ENCODE peak calls at places on chromosomes 3 and 15, in five cellular contexts. One of them, this sample, is unnamed.

GRCh38 chr3:177596248-177596821 is 399.1 kb upstream of the TBL1XR1 start:
- DNase-seq in HuH-7: no peak
- DNase-seq in activated CD8-positive, alpha-beta memory T cell treated with anti-CD3 and anti-CD28 coated beads for 24 hours: no peak
- DNase-seq in GM12865: no peak
- DNase-seq in NAMALWA: no peak
- DNase-seq in this sample: no peak

GRCh38 chr15:68681836-68682235 is 103.0 kb downstream of the CORO2B start:
- DNase-seq in HuH-7: no peak
- DNase-seq in NAMALWA: no peak
- DNase-seq in GM12865: no peak
- DNase-seq in activated CD8-positive, alpha-beta memory T cell treated with anti-CD3 and anti-CD28 coated beads for 24 hours: no peak
- DNase-seq in this sample: peak; percentile 44

GRCh38 chr15:71011503-71012155 is 103.6 kb upstream of the THSD4 start:
- DNase-seq in HuH-7: peak; percentile 14
- DNase-seq in NAMALWA: peak; percentile 34
- DNase-seq in activated CD8-positive, alpha-beta memory T cell treated with anti-CD3 and anti-CD28 coated beads for 24 hours: no peak
- DNase-seq in GM12865: peak; percentile 47
- DNase-seq in this sample: no peak

GRCh38 chr3:132421832-132422231 is 4.5 kb downstream of the DNAJC13 start:
- DNase-seq in NAMALWA: no peak
- DNase-seq in GM12865: no peak
- DNase-seq in HuH-7: no peak
- DNase-seq in activated CD8-positive, alpha-beta memory T cell treated with anti-CD3 and anti-CD28 coated beads for 24 hours: no peak
- DNase-seq in this sample: no peak

GRCh38 chr3:32442766-32443165 is 51.1 kb downstream of the CMTM7 start:
- DNase-seq in activated CD8-positive, alpha-beta memory T cell treated with anti-CD3 and anti-CD28 coated beads for 24 hours: no peak
- DNase-seq in GM12865: no peak
- DNase-seq in HuH-7: no peak
- DNase-seq in NAMALWA: no peak
- DNase-seq in this sample: no peak

GRCh38 chr3:23198801-23199200 is 4.3 kb upstream of the UBE2E2 start:
- DNase-seq in HuH-7: no peak
- DNase-seq in NAMALWA: no peak
- DNase-seq in activated CD8-positive, alpha-beta memory T cell treated with anti-CD3 and anti-CD28 coated beads for 24 hours: no peak
- DNase-seq in GM12865: no peak
- DNase-seq in this sample: no peak

GRCh38 chr3:157532529-157533297 is 29.5 kb upstream of the VEPH1 start:
- DNase-seq in HuH-7: peak; percentile 31
- DNase-seq in activated CD8-positive, alpha-beta memory T cell treated with anti-CD3 and anti-CD28 coated beads for 24 hours: no peak
- DNase-seq in GM12865: peak; percentile 66
- DNase-seq in NAMALWA: peak; percentile 90
- DNase-seq in this sample: no peak

GRCh38 chr3:52314495-52314894 is 1.6 kb upstream of the DNAH1 start:
- DNase-seq in NAMALWA: no peak
- DNase-seq in HuH-7: no peak
- DNase-seq in activated CD8-positive, alpha-beta memory T cell treated with anti-CD3 and anti-CD28 coated beads for 24 hours: no peak
- DNase-seq in GM12865: no peak
- DNase-seq in this sample: no peak

GRCh38 chr3:34024447-34025240 is 226.2 kb downstream of the PDCD6IP start:
- DNase-seq in GM12865: no peak
- DNase-seq in NAMALWA: no peak
- DNase-seq in HuH-7: no peak
- DNase-seq in activated CD8-positive, alpha-beta memory T cell treated with anti-CD3 and anti-CD28 coated beads for 24 hours: no peak
- DNase-seq in this sample: no peak

GRCh38 chr15:55893852-55894251 is 99.6 kb downstream of the NEDD4 start:
- DNase-seq in HuH-7: no peak
- DNase-seq in activated CD8-positive, alpha-beta memory T cell treated with anti-CD3 and anti-CD28 coated beads for 24 hours: no peak
- DNase-seq in NAMALWA: no peak
- DNase-seq in GM12865: no peak
- DNase-seq in this sample: no peak

GRCh38 chr15:74723754-74724334 is 1.5 kb downstream of the CYP1A1 start:
- DNase-seq in GM12865: peak; percentile 34
- DNase-seq in activated CD8-positive, alpha-beta memory T cell treated with anti-CD3 and anti-CD28 coated beads for 24 hours: peak; percentile 35
- DNase-seq in HuH-7: peak; percentile 77
- DNase-seq in NAMALWA: peak; percentile 66
- DNase-seq in this sample: no peak

GRCh38 chr3:137121704-137122314 is 164.0 kb downstream of the IL20RB start:
- DNase-seq in activated CD8-positive, alpha-beta memory T cell treated with anti-CD3 and anti-CD28 coated beads for 24 hours: no peak
- DNase-seq in HuH-7: peak; percentile 21
- DNase-seq in GM12865: peak; percentile 83
- DNase-seq in NAMALWA: peak; percentile 59
- DNase-seq in this sample: no peak

GRCh38 chr15:67843571-67844387 is 3.9 kb upstream of the RNU6-1 start:
- DNase-seq in activated CD8-positive, alpha-beta memory T cell treated with anti-CD3 and anti-CD28 coated beads for 24 hours: no peak
- DNase-seq in HuH-7: no peak
- DNase-seq in NAMALWA: no peak
- DNase-seq in GM12865: no peak
- DNase-seq in this sample: peak; percentile 90

GRCh38 chr3:20861454-20861853 is 675.4 kb upstream of the SGO1 start:
- DNase-seq in HuH-7: no peak
- DNase-seq in NAMALWA: no peak
- DNase-seq in GM12865: no peak
- DNase-seq in activated CD8-positive, alpha-beta memory T cell treated with anti-CD3 and anti-CD28 coated beads for 24 hours: no peak
- DNase-seq in this sample: no peak

GRCh38 chr3:27758083-27758482 is 36.0 kb upstream of the EOMES start:
- DNase-seq in NAMALWA: no peak
- DNase-seq in GM12865: no peak
- DNase-seq in HuH-7: no peak
- DNase-seq in activated CD8-positive, alpha-beta memory T cell treated with anti-CD3 and anti-CD28 coated beads for 24 hours: no peak
- DNase-seq in this sample: no peak

GRCh38 chr15:81642451-81642990 is 268.5 kb upstream of the TMC3 start:
- DNase-seq in GM12865: no peak
- DNase-seq in NAMALWA: no peak
- DNase-seq in activated CD8-positive, alpha-beta memory T cell treated with anti-CD3 and anti-CD28 coated beads for 24 hours: no peak
- DNase-seq in HuH-7: no peak
- DNase-seq in this sample: no peak

GRCh38 chr3:52121813-52122212 is 32.4 kb downstream of the POC1A start:
- DNase-seq in activated CD8-positive, alpha-beta memory T cell treated with anti-CD3 and anti-CD28 coated beads for 24 hours: no peak
- DNase-seq in NAMALWA: no peak
- DNase-seq in HuH-7: no peak
- DNase-seq in GM12865: peak; percentile 22
- DNase-seq in this sample: no peak

GRCh38 chr15:67082007-67082536 is 16.7 kb downstream of the SMAD3 start:
- DNase-seq in GM12865: peak; percentile 92
- DNase-seq in NAMALWA: peak; percentile 78
- DNase-seq in HuH-7: peak; percentile 67
- DNase-seq in activated CD8-positive, alpha-beta memory T cell treated with anti-CD3 and anti-CD28 coated beads for 24 hours: peak; percentile 74
- DNase-seq in this sample: no peak

GRCh38 chr15:63826513-63826912 is 7.2 kb downstream of the HERC1 start:
- DNase-seq in activated CD8-positive, alpha-beta memory T cell treated with anti-CD3 and anti-CD28 coated beads for 24 hours: no peak
- DNase-seq in HuH-7: no peak
- DNase-seq in GM12865: peak; percentile 66
- DNase-seq in NAMALWA: peak; percentile 47
- DNase-seq in this sample: no peak

GRCh38 chr15:25905140-25905539 is 42.0 kb upstream of the ATP10A start:
- DNase-seq in HuH-7: no peak
- DNase-seq in NAMALWA: no peak
- DNase-seq in activated CD8-positive, alpha-beta memory T cell treated with anti-CD3 and anti-CD28 coated beads for 24 hours: no peak
- DNase-seq in GM12865: no peak
- DNase-seq in this sample: no peak

GRCh38 chr3:177830411-177830849 is 633.1 kb upstream of the TBL1XR1 start:
- DNase-seq in HuH-7: no peak
- DNase-seq in NAMALWA: no peak
- DNase-seq in GM12865: no peak
- DNase-seq in activated CD8-positive, alpha-beta memory T cell treated with anti-CD3 and anti-CD28 coated beads for 24 hours: no peak
- DNase-seq in this sample: no peak

GRCh38 chr3:76352069-76352847 is 566.9 kb upstream of the ZNF717 start:
- DNase-seq in NAMALWA: no peak
- DNase-seq in HuH-7: no peak
- DNase-seq in GM12865: no peak
- DNase-seq in activated CD8-positive, alpha-beta memory T cell treated with anti-CD3 and anti-CD28 coated beads for 24 hours: no peak
- DNase-seq in this sample: no peak

GRCh38 chr15:29126208-29126536 is 143.4 kb downstream of the NSMCE3 start:
- DNase-seq in HuH-7: no peak
- DNase-seq in GM12865: no peak
- DNase-seq in NAMALWA: no peak
- DNase-seq in activated CD8-positive, alpha-beta memory T cell treated with anti-CD3 and anti-CD28 coated beads for 24 hours: no peak
- DNase-seq in this sample: no peak

GRCh38 chr3:81300324-81300927 is 461.0 kb downstream of the GBE1 start:
- DNase-seq in HuH-7: peak; percentile 13
- DNase-seq in GM12865: no peak
- DNase-seq in activated CD8-positive, alpha-beta memory T cell treated with anti-CD3 and anti-CD28 coated beads for 24 hours: no peak
- DNase-seq in NAMALWA: no peak
- DNase-seq in this sample: no peak

GRCh38 chr3:111303760-111304159 is 232.1 kb downstream of the NECTIN3 start:
- DNase-seq in HuH-7: no peak
- DNase-seq in GM12865: no peak
- DNase-seq in NAMALWA: no peak
- DNase-seq in activated CD8-positive, alpha-beta memory T cell treated with anti-CD3 and anti-CD28 coated beads for 24 hours: no peak
- DNase-seq in this sample: no peak

GRCh38 chr3:194687638-194688206 is 2.0 kb downstream of the FAM43A start:
- DNase-seq in HuH-7: no peak
- DNase-seq in GM12865: peak; percentile 92
- DNase-seq in activated CD8-positive, alpha-beta memory T cell treated with anti-CD3 and anti-CD28 coated beads for 24 hours: peak; percentile 87
- DNase-seq in NAMALWA: peak; percentile 95
- DNase-seq in this sample: peak; percentile 90

GRCh38 chr3:123584284-123584987 is 417 bp downstream of the HACD2 start:
- DNase-seq in HuH-7: peak; percentile 45
- DNase-seq in NAMALWA: peak; percentile 27
- DNase-seq in GM12865: no peak
- DNase-seq in activated CD8-positive, alpha-beta memory T cell treated with anti-CD3 and anti-CD28 coated beads for 24 hours: no peak
- DNase-seq in this sample: no peak

GRCh38 chr3:123258811-123259420 is 57.2 kb downstream of the SEC22A start:
- DNase-seq in activated CD8-positive, alpha-beta memory T cell treated with anti-CD3 and anti-CD28 coated beads for 24 hours: no peak
- DNase-seq in HuH-7: no peak
- DNase-seq in GM12865: peak; percentile 37
- DNase-seq in NAMALWA: peak; percentile 84
- DNase-seq in this sample: no peak

GRCh38 chr3:42539871-42540714 is 37.6 kb downstream of the VIPR1 start:
- DNase-seq in GM12865: peak; percentile 62
- DNase-seq in activated CD8-positive, alpha-beta memory T cell treated with anti-CD3 and anti-CD28 coated beads for 24 hours: peak; percentile 85
- DNase-seq in HuH-7: peak; percentile 94
- DNase-seq in NAMALWA: peak; percentile 54
- DNase-seq in this sample: peak; percentile 77

GRCh38 chr15:32794973-32795372 is 77.2 kb downstream of the GREM1 start:
- DNase-seq in activated CD8-positive, alpha-beta memory T cell treated with anti-CD3 and anti-CD28 coated beads for 24 hours: no peak
- DNase-seq in HuH-7: no peak
- DNase-seq in GM12865: no peak
- DNase-seq in NAMALWA: no peak
- DNase-seq in this sample: no peak

GRCh38 chr3:48662753-48663488 is at the start of gene CELSR3:
- DNase-seq in HuH-7: peak; percentile 82
- DNase-seq in GM12865: peak; percentile 93
- DNase-seq in NAMALWA: no peak
- DNase-seq in activated CD8-positive, alpha-beta memory T cell treated with anti-CD3 and anti-CD28 coated beads for 24 hours: no peak
- DNase-seq in this sample: peak; percentile 89

GRCh38 chr3:112966633-112967032 is 8.3 kb downstream of the CD200R1 start:
- DNase-seq in activated CD8-positive, alpha-beta memory T cell treated with anti-CD3 and anti-CD28 coated beads for 24 hours: no peak
- DNase-seq in HuH-7: no peak
- DNase-seq in GM12865: no peak
- DNase-seq in NAMALWA: no peak
- DNase-seq in this sample: no peak

This sample was measured in ecto neural progenitor cell.